ENCODE peak calls at places on chromosomes 4 and X, in ten cellular contexts. Y, A, K, N, Q, J, X, U, L and P are unnamed samples.

GRCh38 chr4:159178147-159178541 is 75.3 kb downstream of the RAPGEF2 start:
- DNase-seq in N (no peak), Q (no peak), J (peak; percentile 18), Y (no peak), L (peak; percentile 10), X (no peak), K (peak; percentile 72), U (no peak), A (no peak), P (no peak)

GRCh38 chr4:55609393-55609821 is 17.4 kb upstream of the PDCL2 start:
- DNase-seq in U (no peak), L (no peak), N (no peak), Y (peak; percentile 97), A (no peak), Q (no peak), J (no peak), K (peak; percentile 29), X (peak; percentile 53), P (no peak)

GRCh38 chrX:151754641-151755215 is 20.2 kb downstream of the CNGA2 start:
- DNase-seq in A (no peak), J (no peak), X (no peak), K (peak; percentile 10), N (no peak), Y (peak; percentile 77), L (no peak), U (no peak), Q (no peak), P (no peak)

GRCh38 chr4:8079031-8079885 is 79.4 kb downstream of the ABLIM2 start:
- DNase-seq in U (no peak), X (no peak), J (peak; percentile 42), A (peak; percentile 34), K (peak; percentile 53), Q (peak; percentile 20), L (no peak), N (peak; percentile 58), Y (no peak), P (no peak)

GRCh38 chrX:93874554-93874953 is 200.5 kb downstream of the FAM133A start:
- DNase-seq in U (no peak), X (peak; percentile 63), K (peak; percentile 7), A (no peak), Q (peak; percentile 11), J (peak; percentile 13), L (no peak), Y (peak; percentile 8), N (no peak), P (no peak)

GRCh38 chrX:129123795-129124194 is 399.5 kb downstream of the SMARCA1 start:
- DNase-seq in J (no peak), N (no peak), U (no peak), A (no peak), K (no peak), Q (no peak), X (no peak), Y (no peak), L (no peak), P (no peak)

GRCh38 chr4:125316391-125316780 is 1.6 kb downstream of the FAT4 start:
- DNase-seq in J (no peak), Y (no peak), Q (peak; percentile 24), X (peak; percentile 7), K (peak; percentile 45), U (peak; percentile 3), A (peak; percentile 41), N (peak; percentile 65), L (no peak), P (no peak)

GRCh38 chrX:13254076-13254785 is 65.6 kb downstream of the ATXN3L start:
- DNase-seq in J (peak; percentile 80), X (peak; percentile 15), K (peak; percentile 68), N (no peak), Y (peak; percentile 74), A (no peak), Q (peak; percentile 48), U (peak; percentile 58), L (no peak), P (no peak)

GRCh38 chrX:65406532-65406931 is 128.1 kb downstream of the LAS1L start:
- DNase-seq in A (no peak), L (no peak), U (no peak), X (no peak), Y (no peak), K (no peak), J (no peak), Q (no peak), N (no peak), P (no peak)

GRCh38 chr4:162497564-162498167 is 333.9 kb upstream of the FSTL5 start:
- DNase-seq in U (no peak), L (no peak), A (no peak), K (peak; percentile 64), Y (peak; percentile 25), N (no peak), J (peak; percentile 31), Q (peak; percentile 26), X (peak; percentile 42), P (peak; percentile 7)

GRCh38 chr4:159035570-159035969 is 67.3 kb upstream of the RAPGEF2 start:
- DNase-seq in X (no peak), J (no peak), Q (no peak), N (no peak), K (no peak), L (no peak), U (no peak), Y (no peak), A (no peak), P (no peak)

GRCh38 chrX:15877380-15877779 is 22.8 kb upstream of the AP1S2 start:
- DNase-seq in U (no peak), A (no peak), X (peak; percentile 22), J (no peak), K (peak; percentile 61), Y (peak; percentile 43), N (peak; percentile 64), L (no peak), Q (no peak), P (peak; percentile 44)

GRCh38 chr4:177403746-177404145 is 38.5 kb downstream of the AGA start:
- DNase-seq in J (no peak), K (no peak), A (no peak), Y (no peak), Q (no peak), N (no peak), X (no peak), U (no peak), L (no peak), P (no peak)

GRCh38 chr4:7256989-7257810 is 64.9 kb downstream of the SORCS2 start:
- DNase-seq in A (no peak), N (peak; percentile 88), Q (no peak), Y (no peak), U (no peak), L (no peak), X (no peak), K (no peak), J (no peak), P (no peak)

GRCh38 chrX:115592997-115593734 is 32.2 kb downstream of the PLS3 start:
- DNase-seq in Q (no peak), X (peak; percentile 63), U (no peak), N (no peak), K (peak; percentile 76), L (no peak), J (no peak), Y (peak; percentile 70), A (no peak), P (no peak)

GRCh38 chrX:140123446-140123845 is 158.1 kb upstream of the CXorf66 start:
- DNase-seq in U (no peak), X (peak; percentile 6), K (peak; percentile 0), A (no peak), Y (peak; percentile 6), N (no peak), J (no peak), Q (peak; percentile 1), L (no peak), P (no peak)

GRCh38 chr4:25405453-25405852 is 28.4 kb downstream of the ANAPC4 start:
- DNase-seq in Q (no peak), A (no peak), X (no peak), L (no peak), U (no peak), Y (no peak), K (no peak), N (no peak), J (no peak), P (no peak)

GRCh38 chr4:3369781-3370660 is 71.7 kb upstream of the HGFAC start:
- DNase-seq in A (no peak), U (no peak), X (peak; percentile 6), J (peak; percentile 81), L (peak; percentile 70), K (peak; percentile 93), Q (no peak), N (peak; percentile 87), Y (peak; percentile 53), P (no peak)
- TF ChIP-seq CTCF in A (no peak), U (no peak), X (no peak), J (no peak), L (no peak), K (no peak), Q (no peak), N (no peak), Y (no peak), P (no peak)

GRCh38 chr4:132276185-132276584 is 872.9 kb upstream of the PCDH10 start:
- DNase-seq in X (no peak), A (no peak), N (no peak), J (no peak), L (no peak), Q (no peak), K (no peak), Y (no peak), U (no peak), P (no peak)
- H3K4me3 ChIP-seq in X (no peak overlapping the region), A (no peak overlapping the region), N (no peak overlapping the region), J (no peak overlapping the region), L (no peak overlapping the region), Q (no peak overlapping the region), K (no peak overlapping the region), Y (no peak overlapping the region), U (no peak overlapping the region), P (no peak overlapping the region)

DNA sequence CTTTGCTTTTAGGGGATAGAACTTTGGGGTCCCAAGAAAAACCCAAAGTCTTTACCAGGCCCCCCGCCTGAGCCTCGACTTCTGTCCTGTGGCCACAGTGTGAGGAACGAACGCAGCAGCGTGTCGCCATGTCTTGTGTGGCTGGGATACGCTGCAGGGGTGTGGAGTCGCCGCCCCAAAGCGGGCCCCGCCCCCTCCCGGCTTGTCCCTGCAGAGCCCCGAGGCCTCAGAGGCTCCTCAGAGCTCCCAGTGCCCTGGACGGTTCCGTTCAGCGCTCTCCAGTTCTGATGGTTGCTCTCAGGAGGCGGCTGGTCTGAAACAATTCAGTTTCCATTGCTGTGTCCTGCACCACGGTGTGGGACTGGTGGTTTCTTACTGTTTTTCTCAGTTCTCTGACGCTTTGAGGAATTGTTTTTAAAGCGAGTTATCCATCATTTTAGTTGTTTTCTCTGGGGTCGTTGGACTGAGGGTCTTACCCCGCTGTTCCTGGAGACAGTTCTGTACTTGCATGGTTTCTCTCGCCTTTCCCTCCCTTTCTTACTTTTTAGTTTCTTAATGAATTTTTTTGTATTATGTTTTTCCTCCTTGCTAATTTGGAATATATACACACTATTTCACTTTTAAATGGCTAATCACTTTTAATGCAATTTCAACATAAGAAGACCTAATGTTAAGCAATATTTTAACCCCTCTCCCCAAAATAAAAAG is 1.6 kb upstream of the IDUA start:
- DNase-seq in A (peak; percentile 88), L (no peak), N (peak; percentile 77), K (peak; percentile 22), X (peak; percentile 64), J (no peak), Q (no peak), Y (peak; percentile 19), U (peak; percentile 72), P (no peak)
- TF ChIP-seq CTCF in A (no peak), L (no peak), N (no peak), K (no peak), X (no peak), J (no peak), Q (no peak), Y (no peak), U (no peak), P (no peak)

DNA sequence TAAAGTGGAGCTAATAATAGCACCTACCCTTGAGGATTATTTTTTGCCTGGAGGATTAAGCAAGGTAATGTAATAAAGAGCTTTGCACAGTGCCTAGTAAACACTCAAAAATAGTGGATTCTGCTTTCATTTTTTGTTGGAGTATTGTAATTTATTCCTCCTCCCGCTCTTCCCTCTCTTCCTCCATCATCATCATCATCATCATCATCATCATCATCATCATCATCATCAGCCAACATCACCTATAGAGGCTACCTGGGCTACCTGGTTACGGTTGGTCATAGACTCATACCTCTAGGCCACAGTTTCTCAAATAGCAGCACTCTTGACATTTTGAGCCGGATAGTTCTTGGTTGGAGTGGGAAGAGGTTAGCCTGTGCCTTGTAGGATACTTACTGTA is 126.9 kb upstream of the TEX13A start:
- DNase-seq in L (no peak), A (no peak), U (no peak), J (no peak), Y (no peak), N (no peak), X (no peak), Q (no peak), K (no peak), P (no peak)
- H3K4me3 ChIP-seq in L (no peak overlapping the region), A (no peak overlapping the region), U (no peak overlapping the region), J (no peak overlapping the region), Y (no peak overlapping the region), N (no peak overlapping the region), X (no peak overlapping the region), Q (no peak overlapping the region), K (no peak overlapping the region), P (no peak overlapping the region)